ENCODE peak calls at places on chromosomes 5 and 9, in five cellular contexts. One of them, this sample, is unnamed.

GRCh38 chr9:124133752-124134151 is 122.2 kb downstream of the LHX2 start:
- DNase-seq in tibial nerve: peak
- DNase-seq in HepG2: peak
- DNase-seq in esophagus muscularis mucosa: no peak
- DNase-seq in H1: no peak
- DNase-seq in this sample: no peak

GRCh38 chr5:91162534-91163381 is 220.4 kb downstream of the ARRDC3 start:
- DNase-seq in tibial nerve: peak
- DNase-seq in HepG2: peak
- DNase-seq in esophagus muscularis mucosa: no peak
- DNase-seq in H1: no peak
- DNase-seq in this sample: peak

GRCh38 chr5:71938886-71939285 is 168.4 kb upstream of the MAP1B start:
- DNase-seq in tibial nerve: no peak
- DNase-seq in HepG2: peak
- DNase-seq in esophagus muscularis mucosa: peak
- DNase-seq in H1: no peak
- DNase-seq in this sample: no peak

GRCh38 chr5:66769839-66770617 is 173.8 kb downstream of the MAST4 start:
- DNase-seq in tibial nerve: no peak
- DNase-seq in HepG2: peak
- DNase-seq in esophagus muscularis mucosa: no peak
- DNase-seq in H1: peak
- DNase-seq in this sample: peak

GRCh38 chr9:38068616-38068865 is 486 bp downstream of the SHB start:
- DNase-seq in tibial nerve: no peak
- DNase-seq in HepG2: no peak
- DNase-seq in esophagus muscularis mucosa: no peak
- DNase-seq in H1: no peak
- DNase-seq in this sample: no peak

GRCh38 chr5:32426440-32427151 is 17.9 kb downstream of the ZFR start:
- DNase-seq in tibial nerve: no peak
- DNase-seq in HepG2: no peak
- DNase-seq in esophagus muscularis mucosa: no peak
- DNase-seq in H1: no peak
- DNase-seq in this sample: no peak

GRCh38 chr5:8577792-8578191 is 708.8 kb downstream of the MTRR start:
- DNase-seq in tibial nerve: no peak
- DNase-seq in HepG2: no peak
- DNase-seq in esophagus muscularis mucosa: no peak
- DNase-seq in H1: no peak
- DNase-seq in this sample: no peak

GRCh38 chr5:50553560-50553984 is 112.5 kb upstream of the EMB start:
- DNase-seq in tibial nerve: no peak
- DNase-seq in HepG2: no peak
- DNase-seq in esophagus muscularis mucosa: no peak
- DNase-seq in H1: no peak
- DNase-seq in this sample: no peak

GRCh38 chr5:122141751-122142150 is 12.4 kb downstream of the ZNF474 start:
- DNase-seq in tibial nerve: no peak
- DNase-seq in HepG2: no peak
- DNase-seq in esophagus muscularis mucosa: peak
- DNase-seq in H1: no peak
- DNase-seq in this sample: no peak

GRCh38 chr5:66515209-66515608 is 81.0 kb upstream of the MAST4 start:
- DNase-seq in tibial nerve: no peak
- DNase-seq in HepG2: no peak
- DNase-seq in esophagus muscularis mucosa: no peak
- DNase-seq in H1: no peak
- DNase-seq in this sample: no peak

GRCh38 chr5:132714456-132715307 is 22.7 kb downstream of the KIF3A start:
- DNase-seq in tibial nerve: no peak
- DNase-seq in HepG2: peak
- DNase-seq in esophagus muscularis mucosa: no peak
- DNase-seq in H1: no peak
- DNase-seq in this sample: no peak

GRCh38 chr5:27316283-27316675 is 277.9 kb upstream of the CDH9 start:
- DNase-seq in tibial nerve: no peak
- DNase-seq in HepG2: no peak
- DNase-seq in esophagus muscularis mucosa: no peak
- DNase-seq in H1: no peak
- DNase-seq in this sample: no peak

GRCh38 chr5:96652769-96653455 is 9.3 kb upstream of the CAST start:
- DNase-seq in tibial nerve: no peak
- DNase-seq in HepG2: no peak
- DNase-seq in esophagus muscularis mucosa: no peak
- DNase-seq in H1: no peak
- DNase-seq in this sample: no peak

GRCh38 chr9:91328186-91328585 is 33.5 kb downstream of the AUH start:
- DNase-seq in tibial nerve: no peak
- DNase-seq in HepG2: no peak
- DNase-seq in esophagus muscularis mucosa: no peak
- DNase-seq in H1: no peak
- DNase-seq in this sample: no peak

GRCh38 chr9:87678650-87679355 is 47.1 kb upstream of the CTSL start:
- DNase-seq in tibial nerve: peak
- DNase-seq in HepG2: peak
- DNase-seq in esophagus muscularis mucosa: peak
- DNase-seq in H1: peak
- DNase-seq in this sample: no peak

GRCh38 chr5:133969654-133970324 is 1.4 kb upstream of the C5orf15 start:
- DNase-seq in tibial nerve: no peak
- DNase-seq in HepG2: peak
- DNase-seq in esophagus muscularis mucosa: peak
- DNase-seq in H1: no peak
- DNase-seq in this sample: no peak

GRCh38 chr5:138953370-138954256 is 78.5 kb upstream of the LRRTM2 start:
- DNase-seq in tibial nerve: peak
- DNase-seq in HepG2: no peak
- DNase-seq in esophagus muscularis mucosa: no peak
- DNase-seq in H1: no peak
- DNase-seq in this sample: peak

GRCh38 chr5:58318468-58318867 is 141.4 kb downstream of the PLK2 start:
- DNase-seq in tibial nerve: no peak
- DNase-seq in HepG2: no peak
- DNase-seq in esophagus muscularis mucosa: no peak
- DNase-seq in H1: no peak
- DNase-seq in this sample: no peak

GRCh38 chr9:38286357-38286756 is 106.1 kb upstream of the ALDH1B1 start:
- DNase-seq in tibial nerve: no peak
- DNase-seq in HepG2: no peak
- DNase-seq in esophagus muscularis mucosa: no peak
- DNase-seq in H1: no peak
- DNase-seq in this sample: no peak

GRCh38 chr9:134892221-134892620 is 11.6 kb downstream of the FCN2 start:
- DNase-seq in tibial nerve: no peak
- DNase-seq in HepG2: no peak
- DNase-seq in esophagus muscularis mucosa: peak
- DNase-seq in H1: no peak
- DNase-seq in this sample: no peak

GRCh38 chr9:88534456-88535225 is at the start of gene NXNL2:
- DNase-seq in tibial nerve: peak
- DNase-seq in HepG2: no peak
- DNase-seq in esophagus muscularis mucosa: peak
- DNase-seq in H1: peak
- DNase-seq in this sample: peak

GRCh38 chr5:35707659-35708058 is 90.0 kb downstream of the SPEF2 start:
- DNase-seq in tibial nerve: no peak
- DNase-seq in HepG2: no peak
- DNase-seq in esophagus muscularis mucosa: no peak
- DNase-seq in H1: no peak
- DNase-seq in this sample: no peak

GRCh38 chr9:135662758-135663450 is at the start of gene LCN9:
- DNase-seq in tibial nerve: no peak
- DNase-seq in HepG2: no peak
- DNase-seq in esophagus muscularis mucosa: no peak
- DNase-seq in H1: peak
- DNase-seq in this sample: no peak

GRCh38 chr9:107784235-107784958 is 294.8 kb upstream of the KLF4 start:
- DNase-seq in tibial nerve: no peak
- DNase-seq in HepG2: no peak
- DNase-seq in esophagus muscularis mucosa: no peak
- DNase-seq in H1: no peak
- DNase-seq in this sample: peak
- TF ChIP-seq EP300 in tibial nerve: peak
- TF ChIP-seq EP300 in HepG2: no peak
- TF ChIP-seq EP300 in esophagus muscularis mucosa: no peak
- TF ChIP-seq EP300 in H1: no peak
- TF ChIP-seq EP300 in this sample: no peak

DNA sequence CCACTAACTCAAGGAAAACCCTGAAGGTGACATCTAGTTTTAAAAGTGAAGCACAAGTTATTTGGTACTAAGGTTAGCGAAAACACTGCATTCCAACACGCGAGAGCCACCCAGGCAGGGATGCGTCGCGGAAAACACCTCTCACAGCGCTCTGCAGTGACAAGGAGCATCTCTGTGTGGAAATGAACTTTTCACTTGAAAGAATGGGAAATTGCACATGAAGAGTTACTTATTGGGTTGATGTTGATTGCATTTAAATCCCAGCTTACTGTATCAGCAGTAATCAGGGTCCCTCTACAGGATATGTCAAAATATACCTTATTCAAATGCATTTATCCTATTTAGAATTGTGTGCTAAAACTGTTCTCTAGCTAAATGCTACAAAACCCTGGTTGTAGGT is 144.4 kb downstream of the BNC2 start:
- DNase-seq in tibial nerve: no peak
- DNase-seq in HepG2: no peak
- DNase-seq in esophagus muscularis mucosa: no peak
- DNase-seq in H1: no peak
- DNase-seq in this sample: no peak
- H3K4me3 ChIP-seq in tibial nerve: peak
- H3K4me3 ChIP-seq in HepG2: no peak
- H3K4me3 ChIP-seq in esophagus muscularis mucosa: peak
- H3K4me3 ChIP-seq in H1: peak
- H3K4me3 ChIP-seq in this sample: peak

GRCh38 chr9:73166453-73166852 is 14.8 kb downstream of the ANXA1 start:
- DNase-seq in tibial nerve: no peak
- DNase-seq in HepG2: no peak
- DNase-seq in esophagus muscularis mucosa: no peak
- DNase-seq in H1: no peak
- DNase-seq in this sample: no peak
- TF ChIP-seq POLR2A in tibial nerve: no peak
- TF ChIP-seq POLR2A in HepG2: no peak
- TF ChIP-seq POLR2A in esophagus muscularis mucosa: no peak
- TF ChIP-seq POLR2A in H1: no peak
- TF ChIP-seq POLR2A in this sample: no peak

DNA sequence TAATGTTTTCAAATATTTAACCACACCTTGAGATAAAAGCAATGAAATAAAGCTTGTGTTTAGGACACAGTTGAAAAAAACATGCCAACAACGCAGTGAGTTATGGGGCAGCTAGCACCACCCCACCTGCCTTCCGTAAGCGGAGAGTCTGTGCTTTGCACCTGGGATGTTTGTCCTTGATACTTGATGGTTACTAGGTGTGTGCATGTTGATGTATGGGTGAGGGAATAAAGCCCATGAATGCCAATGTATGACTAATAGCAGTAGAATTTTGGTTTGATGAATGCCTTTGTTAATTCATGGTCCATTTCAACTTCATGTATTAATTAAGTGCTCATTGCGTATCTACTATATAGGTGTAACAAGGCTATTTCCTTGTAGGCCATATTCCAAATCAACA is 74.0 kb downstream of the PCSK5 start:
- DNase-seq in tibial nerve: no peak
- DNase-seq in HepG2: peak
- DNase-seq in esophagus muscularis mucosa: no peak
- DNase-seq in H1: no peak
- DNase-seq in this sample: no peak
- TF ChIP-seq EP300 in tibial nerve: no peak
- TF ChIP-seq EP300 in HepG2: no peak
- TF ChIP-seq EP300 in esophagus muscularis mucosa: no peak
- TF ChIP-seq EP300 in H1: no peak
- TF ChIP-seq EP300 in this sample: no peak

This sample was measured in ovary.